ENCODE peak calls at places on chromosome 4, in ten cellular contexts. One of them, this sample, is unnamed.

GRCh38 chr4:20922962-20923361 is 222.7 kb downstream of the PACRGL start:
- DNase-seq in GM12864: no peak
- DNase-seq in heart right ventricle: no peak
- DNase-seq in H7: no peak
- DNase-seq in A549: no peak
- DNase-seq in NB4: no peak
- DNase-seq in tibial nerve: no peak
- DNase-seq in cardiac muscle cell: no peak
- DNase-seq in CD4-positive, CD25-positive, alpha-beta regulatory T cell: no peak
- DNase-seq in fibroblast of the aortic adventitia: no peak
- DNase-seq in this sample: no peak

GRCh38 chr4:185352202-185352601 is 43.5 kb downstream of the LRP2BP start:
- DNase-seq in A549: no peak
- DNase-seq in cardiac muscle cell: no peak
- DNase-seq in fibroblast of the aortic adventitia: no peak
- DNase-seq in CD4-positive, CD25-positive, alpha-beta regulatory T cell: no peak
- DNase-seq in heart right ventricle: no peak
- DNase-seq in H7: no peak
- DNase-seq in tibial nerve: no peak
- DNase-seq in GM12864: no peak
- DNase-seq in NB4: no peak
- DNase-seq in this sample: no peak

GRCh38 chr4:117331817-117332216 is 246.4 kb upstream of the TRAM1L1 start:
- DNase-seq in cardiac muscle cell: no peak
- DNase-seq in fibroblast of the aortic adventitia: no peak
- DNase-seq in heart right ventricle: no peak
- DNase-seq in GM12864: no peak
- DNase-seq in H7: no peak
- DNase-seq in tibial nerve: no peak
- DNase-seq in NB4: no peak
- DNase-seq in A549: no peak
- DNase-seq in CD4-positive, CD25-positive, alpha-beta regulatory T cell: no peak
- DNase-seq in this sample: peak

GRCh38 chr4:19193274-19193962 is 1058.3 kb upstream of the SLIT2 start:
- DNase-seq in fibroblast of the aortic adventitia: no peak
- DNase-seq in GM12864: no peak
- DNase-seq in NB4: no peak
- DNase-seq in H7: no peak
- DNase-seq in heart right ventricle: no peak
- DNase-seq in CD4-positive, CD25-positive, alpha-beta regulatory T cell: no peak
- DNase-seq in A549: no peak
- DNase-seq in tibial nerve: no peak
- DNase-seq in cardiac muscle cell: no peak
- DNase-seq in this sample: no peak

GRCh38 chr4:184270808-184271413 is 53.2 kb upstream of the ENPP6 start:
- DNase-seq in cardiac muscle cell: no peak
- DNase-seq in GM12864: no peak
- DNase-seq in tibial nerve: no peak
- DNase-seq in fibroblast of the aortic adventitia: no peak
- DNase-seq in NB4: no peak
- DNase-seq in A549: no peak
- DNase-seq in H7: no peak
- DNase-seq in CD4-positive, CD25-positive, alpha-beta regulatory T cell: no peak
- DNase-seq in heart right ventricle: no peak
- DNase-seq in this sample: no peak

GRCh38 chr4:55757356-55758024 is 62.1 kb upstream of the EXOC1L start:
- DNase-seq in heart right ventricle: no peak
- DNase-seq in fibroblast of the aortic adventitia: no peak
- DNase-seq in NB4: no peak
- DNase-seq in tibial nerve: no peak
- DNase-seq in CD4-positive, CD25-positive, alpha-beta regulatory T cell: no peak
- DNase-seq in cardiac muscle cell: no peak
- DNase-seq in GM12864: no peak
- DNase-seq in H7: no peak
- DNase-seq in A549: no peak
- DNase-seq in this sample: no peak

GRCh38 chr4:56607926-56608325 is 73.2 kb downstream of the HOPX start:
- DNase-seq in H7: no peak
- DNase-seq in NB4: no peak
- DNase-seq in CD4-positive, CD25-positive, alpha-beta regulatory T cell: no peak
- DNase-seq in fibroblast of the aortic adventitia: no peak
- DNase-seq in heart right ventricle: no peak
- DNase-seq in cardiac muscle cell: no peak
- DNase-seq in GM12864: no peak
- DNase-seq in A549: no peak
- DNase-seq in tibial nerve: no peak
- DNase-seq in this sample: no peak

GRCh38 chr4:41174444-41174843 is 39.9 kb downstream of the APBB2 start:
- DNase-seq in tibial nerve: no peak
- DNase-seq in fibroblast of the aortic adventitia: peak
- DNase-seq in cardiac muscle cell: peak
- DNase-seq in H7: no peak
- DNase-seq in GM12864: no peak
- DNase-seq in CD4-positive, CD25-positive, alpha-beta regulatory T cell: no peak
- DNase-seq in heart right ventricle: no peak
- DNase-seq in NB4: peak
- DNase-seq in A549: no peak
- DNase-seq in this sample: no peak

GRCh38 chr4:121690001-121690400 is 6.8 kb downstream of the ANXA5 start:
- DNase-seq in GM12864: no peak
- DNase-seq in tibial nerve: no peak
- DNase-seq in H7: no peak
- DNase-seq in CD4-positive, CD25-positive, alpha-beta regulatory T cell: no peak
- DNase-seq in A549: no peak
- DNase-seq in fibroblast of the aortic adventitia: peak
- DNase-seq in cardiac muscle cell: peak
- DNase-seq in heart right ventricle: no peak
- DNase-seq in NB4: no peak
- DNase-seq in this sample: peak

GRCh38 chr4:75895744-75896314 is 6.4 kb downstream of the PPEF2 start:
- DNase-seq in fibroblast of the aortic adventitia: peak
- DNase-seq in NB4: peak
- DNase-seq in H7: peak
- DNase-seq in CD4-positive, CD25-positive, alpha-beta regulatory T cell: no peak
- DNase-seq in tibial nerve: no peak
- DNase-seq in A549: peak
- DNase-seq in cardiac muscle cell: peak
- DNase-seq in heart right ventricle: no peak
- DNase-seq in GM12864: peak
- DNase-seq in this sample: peak

GRCh38 chr4:183492791-183493221 is 12.1 kb upstream of the ING2 start:
- DNase-seq in NB4: no peak
- DNase-seq in cardiac muscle cell: no peak
- DNase-seq in fibroblast of the aortic adventitia: peak
- DNase-seq in GM12864: no peak
- DNase-seq in A549: no peak
- DNase-seq in heart right ventricle: no peak
- DNase-seq in tibial nerve: no peak
- DNase-seq in H7: no peak
- DNase-seq in CD4-positive, CD25-positive, alpha-beta regulatory T cell: no peak
- DNase-seq in this sample: peak

DNA sequence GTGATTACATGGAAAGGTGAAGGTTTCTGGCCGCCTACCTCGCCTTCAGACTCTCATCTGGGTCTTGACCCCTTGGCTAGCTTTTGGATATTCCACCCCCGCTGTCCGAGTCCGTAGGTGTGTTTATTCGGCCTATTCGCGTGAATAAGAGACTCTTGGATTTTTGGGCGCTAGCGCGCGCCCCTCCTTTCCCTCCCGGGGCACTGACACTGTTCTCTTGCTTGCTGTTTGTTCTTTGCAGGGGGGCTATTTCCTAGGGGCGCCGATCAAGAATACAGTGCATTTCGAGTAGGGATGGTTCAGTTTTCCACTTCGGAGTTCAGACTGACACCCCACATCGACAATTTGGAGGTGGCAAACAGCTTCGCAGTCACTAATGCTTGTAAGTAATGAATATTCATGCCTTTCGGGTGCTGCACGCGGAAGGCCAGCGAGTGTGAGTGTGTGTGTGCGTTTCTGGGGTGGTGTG is 932 bp downstream of the GRIA2 start:
- DNase-seq in H7: peak
- DNase-seq in heart right ventricle: no peak
- DNase-seq in fibroblast of the aortic adventitia: no peak
- DNase-seq in GM12864: no peak
- DNase-seq in tibial nerve: no peak
- DNase-seq in CD4-positive, CD25-positive, alpha-beta regulatory T cell: no peak
- DNase-seq in A549: no peak
- DNase-seq in NB4: no peak
- DNase-seq in cardiac muscle cell: no peak
- DNase-seq in this sample: peak
- H3K4me3 ChIP-seq in H7: peak
- H3K4me3 ChIP-seq in heart right ventricle: peak
- H3K4me3 ChIP-seq in fibroblast of the aortic adventitia: no peak
- H3K4me3 ChIP-seq in GM12864: no peak
- H3K4me3 ChIP-seq in tibial nerve: peak
- H3K4me3 ChIP-seq in CD4-positive, CD25-positive, alpha-beta regulatory T cell: no peak
- H3K4me3 ChIP-seq in A549: peak
- H3K4me3 ChIP-seq in NB4: no peak
- H3K4me3 ChIP-seq in cardiac muscle cell: peak
- H3K4me3 ChIP-seq in this sample: peak

GRCh38 chr4:113050361-113050760 is 908 bp downstream of the ANK2 start:
- DNase-seq in CD4-positive, CD25-positive, alpha-beta regulatory T cell: no peak
- DNase-seq in heart right ventricle: no peak
- DNase-seq in cardiac muscle cell: no peak
- DNase-seq in A549: no peak
- DNase-seq in NB4: no peak
- DNase-seq in fibroblast of the aortic adventitia: no peak
- DNase-seq in H7: no peak
- DNase-seq in GM12864: no peak
- DNase-seq in tibial nerve: no peak
- DNase-seq in this sample: no peak
- H3K4me3 ChIP-seq in CD4-positive, CD25-positive, alpha-beta regulatory T cell: no peak
- H3K4me3 ChIP-seq in heart right ventricle: no peak
- H3K4me3 ChIP-seq in cardiac muscle cell: no peak
- H3K4me3 ChIP-seq in A549: no peak
- H3K4me3 ChIP-seq in NB4: no peak
- H3K4me3 ChIP-seq in fibroblast of the aortic adventitia: no peak
- H3K4me3 ChIP-seq in H7: no peak
- H3K4me3 ChIP-seq in GM12864: no peak
- H3K4me3 ChIP-seq in tibial nerve: no peak
- H3K4me3 ChIP-seq in this sample: no peak

GRCh38 chr4:159428975-159429692 is 326.3 kb downstream of the RAPGEF2 start:
- DNase-seq in cardiac muscle cell: no peak
- DNase-seq in CD4-positive, CD25-positive, alpha-beta regulatory T cell: no peak
- DNase-seq in heart right ventricle: no peak
- DNase-seq in fibroblast of the aortic adventitia: no peak
- DNase-seq in H7: no peak
- DNase-seq in GM12864: no peak
- DNase-seq in tibial nerve: no peak
- DNase-seq in A549: no peak
- DNase-seq in NB4: no peak
- DNase-seq in this sample: no peak

GRCh38 chr4:159430896-159431295 is 328.0 kb downstream of the RAPGEF2 start:
- DNase-seq in A549: no peak
- DNase-seq in fibroblast of the aortic adventitia: no peak
- DNase-seq in tibial nerve: no peak
- DNase-seq in GM12864: no peak
- DNase-seq in heart right ventricle: no peak
- DNase-seq in H7: no peak
- DNase-seq in CD4-positive, CD25-positive, alpha-beta regulatory T cell: no peak
- DNase-seq in NB4: no peak
- DNase-seq in cardiac muscle cell: no peak
- DNase-seq in this sample: no peak

GRCh38 chr4:159432436-159432835 is 329.6 kb downstream of the RAPGEF2 start:
- DNase-seq in GM12864: no peak
- DNase-seq in H7: no peak
- DNase-seq in cardiac muscle cell: no peak
- DNase-seq in CD4-positive, CD25-positive, alpha-beta regulatory T cell: no peak
- DNase-seq in tibial nerve: no peak
- DNase-seq in A549: no peak
- DNase-seq in heart right ventricle: no peak
- DNase-seq in NB4: no peak
- DNase-seq in fibroblast of the aortic adventitia: no peak
- DNase-seq in this sample: no peak

GRCh38 chr4:159428293-159428692 is 325.4 kb downstream of the RAPGEF2 start:
- DNase-seq in CD4-positive, CD25-positive, alpha-beta regulatory T cell: no peak
- DNase-seq in heart right ventricle: no peak
- DNase-seq in NB4: no peak
- DNase-seq in A549: no peak
- DNase-seq in GM12864: no peak
- DNase-seq in H7: no peak
- DNase-seq in fibroblast of the aortic adventitia: no peak
- DNase-seq in cardiac muscle cell: no peak
- DNase-seq in tibial nerve: no peak
- DNase-seq in this sample: no peak

GRCh38 chr4:159429693-159430035 is 326.8 kb downstream of the RAPGEF2 start:
- DNase-seq in heart right ventricle: no peak
- DNase-seq in CD4-positive, CD25-positive, alpha-beta regulatory T cell: no peak
- DNase-seq in cardiac muscle cell: no peak
- DNase-seq in A549: no peak
- DNase-seq in GM12864: no peak
- DNase-seq in tibial nerve: no peak
- DNase-seq in H7: no peak
- DNase-seq in NB4: no peak
- DNase-seq in fibroblast of the aortic adventitia: no peak
- DNase-seq in this sample: no peak
- H3K4me3 ChIP-seq in heart right ventricle: no peak
- H3K4me3 ChIP-seq in CD4-positive, CD25-positive, alpha-beta regulatory T cell: no peak
- H3K4me3 ChIP-seq in cardiac muscle cell: no peak
- H3K4me3 ChIP-seq in A549: no peak
- H3K4me3 ChIP-seq in GM12864: no peak
- H3K4me3 ChIP-seq in tibial nerve: no peak
- H3K4me3 ChIP-seq in H7: no peak
- H3K4me3 ChIP-seq in NB4: no peak
- H3K4me3 ChIP-seq in fibroblast of the aortic adventitia: no peak
- H3K4me3 ChIP-seq in this sample: no peak

GRCh38 chr4:153521467-153521866 is 55.3 kb downstream of the TMEM131L start:
- DNase-seq in cardiac muscle cell: no peak
- DNase-seq in heart right ventricle: no peak
- DNase-seq in CD4-positive, CD25-positive, alpha-beta regulatory T cell: no peak
- DNase-seq in fibroblast of the aortic adventitia: no peak
- DNase-seq in tibial nerve: no peak
- DNase-seq in A549: no peak
- DNase-seq in H7: no peak
- DNase-seq in NB4: no peak
- DNase-seq in GM12864: no peak
- DNase-seq in this sample: no peak

GRCh38 chr4:153521995-153522799 is 56.0 kb downstream of the TMEM131L start:
- DNase-seq in cardiac muscle cell: no peak
- DNase-seq in NB4: peak
- DNase-seq in H7: peak
- DNase-seq in fibroblast of the aortic adventitia: no peak
- DNase-seq in GM12864: no peak
- DNase-seq in A549: no peak
- DNase-seq in tibial nerve: no peak
- DNase-seq in CD4-positive, CD25-positive, alpha-beta regulatory T cell: peak
- DNase-seq in heart right ventricle: no peak
- DNase-seq in this sample: no peak

GRCh38 chr4:153523171-153523757 is 57.1 kb downstream of the TMEM131L start:
- DNase-seq in fibroblast of the aortic adventitia: peak
- DNase-seq in NB4: no peak
- DNase-seq in CD4-positive, CD25-positive, alpha-beta regulatory T cell: no peak
- DNase-seq in GM12864: no peak
- DNase-seq in A549: no peak
- DNase-seq in tibial nerve: no peak
- DNase-seq in cardiac muscle cell: no peak
- DNase-seq in heart right ventricle: no peak
- DNase-seq in H7: no peak
- DNase-seq in this sample: no peak

GRCh38 chr4:153523941-153524386 is 57.8 kb downstream of the TMEM131L start:
- DNase-seq in NB4: no peak
- DNase-seq in CD4-positive, CD25-positive, alpha-beta regulatory T cell: no peak
- DNase-seq in cardiac muscle cell: no peak
- DNase-seq in fibroblast of the aortic adventitia: peak
- DNase-seq in H7: no peak
- DNase-seq in tibial nerve: no peak
- DNase-seq in A549: no peak
- DNase-seq in heart right ventricle: no peak
- DNase-seq in GM12864: no peak
- DNase-seq in this sample: no peak

GRCh38 chr4:153522800-153523089 is 56.6 kb downstream of the TMEM131L start:
- DNase-seq in cardiac muscle cell: no peak
- DNase-seq in GM12864: no peak
- DNase-seq in tibial nerve: no peak
- DNase-seq in H7: no peak
- DNase-seq in heart right ventricle: no peak
- DNase-seq in NB4: no peak
- DNase-seq in A549: no peak
- DNase-seq in CD4-positive, CD25-positive, alpha-beta regulatory T cell: peak
- DNase-seq in fibroblast of the aortic adventitia: no peak
- DNase-seq in this sample: no peak
- H3K4me3 ChIP-seq in cardiac muscle cell: no peak
- H3K4me3 ChIP-seq in GM12864: no peak
- H3K4me3 ChIP-seq in tibial nerve: no peak
- H3K4me3 ChIP-seq in H7: no peak
- H3K4me3 ChIP-seq in heart right ventricle: no peak
- H3K4me3 ChIP-seq in NB4: no peak
- H3K4me3 ChIP-seq in A549: no peak
- H3K4me3 ChIP-seq in CD4-positive, CD25-positive, alpha-beta regulatory T cell: peak
- H3K4me3 ChIP-seq in fibroblast of the aortic adventitia: no peak
- H3K4me3 ChIP-seq in this sample: no peak

This sample was measured in astrocyte of the spinal cord.